ENCODE peak calls at places on chromosomes 1 and 21, in seven cellular contexts. One of them, this sample, is unnamed.

GRCh38 chr1:6587261-6588005 is 7.6 kb downstream of the ZBTB48 start:
- DNase-seq in ascending aorta: no peak
- DNase-seq in cardiac muscle cell: no peak
- DNase-seq in heart left ventricle: peak
- DNase-seq in neuronal stem cell: no peak
- DNase-seq in body of pancreas: peak
- DNase-seq in aorta: peak
- DNase-seq in this sample: no peak

GRCh38 chr21:30340714-30341573 is 3.5 kb upstream of the KRTAP27-1 start:
- DNase-seq in heart left ventricle: no peak
- DNase-seq in aorta: no peak
- DNase-seq in cardiac muscle cell: peak
- DNase-seq in neuronal stem cell: peak
- DNase-seq in ascending aorta: no peak
- DNase-seq in body of pancreas: peak
- DNase-seq in this sample: peak

GRCh38 chr1:246210751-246211150 is 296.3 kb downstream of the SMYD3 start:
- DNase-seq in ascending aorta: no peak
- DNase-seq in aorta: no peak
- DNase-seq in neuronal stem cell: no peak
- DNase-seq in cardiac muscle cell: no peak
- DNase-seq in heart left ventricle: no peak
- DNase-seq in body of pancreas: no peak
- DNase-seq in this sample: peak

GRCh38 chr1:154608522-154609294 is 722 bp upstream of the ADAR start:
- DNase-seq in heart left ventricle: peak
- DNase-seq in cardiac muscle cell: peak
- DNase-seq in neuronal stem cell: peak
- DNase-seq in body of pancreas: peak
- DNase-seq in aorta: peak
- DNase-seq in ascending aorta: peak
- DNase-seq in this sample: peak

GRCh38 chr1:203968728-203969127 is 104.2 kb upstream of the SOX13 start:
- DNase-seq in aorta: no peak
- DNase-seq in neuronal stem cell: no peak
- DNase-seq in heart left ventricle: peak
- DNase-seq in body of pancreas: no peak
- DNase-seq in cardiac muscle cell: peak
- DNase-seq in ascending aorta: no peak
- DNase-seq in this sample: no peak

GRCh38 chr1:47901001-47901575 is 96.1 kb downstream of the TRABD2B start:
- DNase-seq in neuronal stem cell: no peak
- DNase-seq in ascending aorta: no peak
- DNase-seq in heart left ventricle: no peak
- DNase-seq in body of pancreas: no peak
- DNase-seq in aorta: no peak
- DNase-seq in cardiac muscle cell: no peak
- DNase-seq in this sample: no peak

GRCh38 chr1:66464802-66465201 is 69.2 kb upstream of the SGIP1 start:
- DNase-seq in aorta: peak
- DNase-seq in ascending aorta: no peak
- DNase-seq in cardiac muscle cell: peak
- DNase-seq in neuronal stem cell: no peak
- DNase-seq in body of pancreas: no peak
- DNase-seq in heart left ventricle: no peak
- DNase-seq in this sample: no peak

GRCh38 chr1:30840904-30841598 is 67.5 kb downstream of the SDC3 start:
- DNase-seq in heart left ventricle: peak
- DNase-seq in ascending aorta: peak
- DNase-seq in cardiac muscle cell: peak
- DNase-seq in neuronal stem cell: peak
- DNase-seq in body of pancreas: peak
- DNase-seq in aorta: peak
- DNase-seq in this sample: peak

GRCh38 chr1:66867501-66867900 is 57.2 kb downstream of the DNAI4 start:
- DNase-seq in aorta: no peak
- DNase-seq in heart left ventricle: no peak
- DNase-seq in ascending aorta: no peak
- DNase-seq in cardiac muscle cell: no peak
- DNase-seq in neuronal stem cell: no peak
- DNase-seq in body of pancreas: no peak
- DNase-seq in this sample: no peak

GRCh38 chr1:176501596-176501995 is 38.6 kb downstream of the PAPPA2 start:
- DNase-seq in neuronal stem cell: no peak
- DNase-seq in aorta: no peak
- DNase-seq in ascending aorta: no peak
- DNase-seq in heart left ventricle: no peak
- DNase-seq in body of pancreas: no peak
- DNase-seq in cardiac muscle cell: no peak
- DNase-seq in this sample: no peak

GRCh38 chr21:32578107-32578691 is 7.1 kb downstream of the TCP10L start:
- DNase-seq in ascending aorta: no peak
- DNase-seq in cardiac muscle cell: peak
- DNase-seq in neuronal stem cell: no peak
- DNase-seq in body of pancreas: no peak
- DNase-seq in aorta: no peak
- DNase-seq in heart left ventricle: no peak
- DNase-seq in this sample: peak

GRCh38 chr1:171081220-171081993 is 9.3 kb upstream of the FMO3 start:
- DNase-seq in ascending aorta: no peak
- DNase-seq in heart left ventricle: no peak
- DNase-seq in aorta: no peak
- DNase-seq in neuronal stem cell: no peak
- DNase-seq in body of pancreas: no peak
- DNase-seq in cardiac muscle cell: peak
- DNase-seq in this sample: peak

GRCh38 chr1:97159342-97159741 is 437.8 kb downstream of the PTBP2 start:
- DNase-seq in neuronal stem cell: no peak
- DNase-seq in ascending aorta: no peak
- DNase-seq in heart left ventricle: no peak
- DNase-seq in cardiac muscle cell: no peak
- DNase-seq in body of pancreas: no peak
- DNase-seq in aorta: no peak
- DNase-seq in this sample: no peak

GRCh38 chr1:162171078-162171477 is 101.6 kb downstream of the NOS1AP start:
- DNase-seq in body of pancreas: no peak
- DNase-seq in heart left ventricle: no peak
- DNase-seq in aorta: no peak
- DNase-seq in ascending aorta: no peak
- DNase-seq in cardiac muscle cell: no peak
- DNase-seq in neuronal stem cell: no peak
- DNase-seq in this sample: no peak

GRCh38 chr1:85343612-85344255 is 67.3 kb upstream of the BCL10 start:
- DNase-seq in body of pancreas: no peak
- DNase-seq in cardiac muscle cell: peak
- DNase-seq in neuronal stem cell: no peak
- DNase-seq in heart left ventricle: no peak
- DNase-seq in ascending aorta: no peak
- DNase-seq in aorta: no peak
- DNase-seq in this sample: no peak

GRCh38 chr1:85343213-85343611 is 66.8 kb upstream of the BCL10 start:
- DNase-seq in cardiac muscle cell: peak
- DNase-seq in ascending aorta: no peak
- DNase-seq in body of pancreas: peak
- DNase-seq in heart left ventricle: no peak
- DNase-seq in aorta: no peak
- DNase-seq in neuronal stem cell: no peak
- DNase-seq in this sample: no peak

GRCh38 chr1:85344256-85344694 is 67.8 kb upstream of the BCL10 start:
- DNase-seq in body of pancreas: peak
- DNase-seq in ascending aorta: no peak
- DNase-seq in heart left ventricle: no peak
- DNase-seq in neuronal stem cell: no peak
- DNase-seq in cardiac muscle cell: peak
- DNase-seq in aorta: no peak
- DNase-seq in this sample: peak

GRCh38 chr1:85340427-85340826 is 64.0 kb upstream of the BCL10 start:
- DNase-seq in heart left ventricle: no peak
- DNase-seq in aorta: no peak
- DNase-seq in body of pancreas: no peak
- DNase-seq in cardiac muscle cell: no peak
- DNase-seq in ascending aorta: no peak
- DNase-seq in neuronal stem cell: no peak
- DNase-seq in this sample: no peak

GRCh38 chr1:85342177-85342576 is 65.7 kb upstream of the BCL10 start:
- DNase-seq in cardiac muscle cell: peak
- DNase-seq in body of pancreas: no peak
- DNase-seq in neuronal stem cell: no peak
- DNase-seq in ascending aorta: no peak
- DNase-seq in aorta: no peak
- DNase-seq in heart left ventricle: no peak
- DNase-seq in this sample: no peak
- H3K27ac ChIP-seq in cardiac muscle cell: no peak
- H3K27ac ChIP-seq in body of pancreas: no peak
- H3K27ac ChIP-seq in neuronal stem cell: no peak
- H3K27ac ChIP-seq in ascending aorta: peak
- H3K27ac ChIP-seq in aorta: peak
- H3K27ac ChIP-seq in heart left ventricle: no peak
- H3K27ac ChIP-seq in this sample: no peak

GRCh38 chr1:1069061-1069710 is 4.9 kb downstream of the RNF223 start:
- DNase-seq in ascending aorta: no peak
- DNase-seq in heart left ventricle: peak
- DNase-seq in cardiac muscle cell: peak
- DNase-seq in aorta: peak
- DNase-seq in neuronal stem cell: peak
- DNase-seq in body of pancreas: peak
- DNase-seq in this sample: peak
- H3K27ac ChIP-seq in ascending aorta: no peak
- H3K27ac ChIP-seq in heart left ventricle: no peak
- H3K27ac ChIP-seq in cardiac muscle cell: no peak
- H3K27ac ChIP-seq in aorta: no peak
- H3K27ac ChIP-seq in neuronal stem cell: peak
- H3K27ac ChIP-seq in body of pancreas: peak
- H3K27ac ChIP-seq in this sample: no peak

GRCh38 chr1:93350322-93350721 is 4.6 kb downstream of the DR1 start:
- DNase-seq in body of pancreas: no peak
- DNase-seq in cardiac muscle cell: no peak
- DNase-seq in aorta: no peak
- DNase-seq in heart left ventricle: no peak
- DNase-seq in neuronal stem cell: no peak
- DNase-seq in ascending aorta: no peak
- DNase-seq in this sample: no peak

GRCh38 chr1:93348104-93348780 is 2.5 kb downstream of the DR1 start:
- DNase-seq in heart left ventricle: no peak
- DNase-seq in neuronal stem cell: no peak
- DNase-seq in ascending aorta: no peak
- DNase-seq in cardiac muscle cell: no peak
- DNase-seq in body of pancreas: no peak
- DNase-seq in aorta: no peak
- DNase-seq in this sample: no peak

GRCh38 chr1:93347319-93347899 is 1.7 kb downstream of the DR1 start:
- DNase-seq in body of pancreas: no peak
- DNase-seq in cardiac muscle cell: no peak
- DNase-seq in ascending aorta: no peak
- DNase-seq in heart left ventricle: no peak
- DNase-seq in aorta: no peak
- DNase-seq in neuronal stem cell: no peak
- DNase-seq in this sample: no peak

GRCh38 chr1:93350875-93351274 is 5.2 kb downstream of the DR1 start:
- DNase-seq in neuronal stem cell: no peak
- DNase-seq in cardiac muscle cell: no peak
- DNase-seq in ascending aorta: no peak
- DNase-seq in heart left ventricle: no peak
- DNase-seq in aorta: no peak
- DNase-seq in body of pancreas: no peak
- DNase-seq in this sample: no peak

GRCh38 chr1:93349231-93350135 is 3.8 kb downstream of the DR1 start:
- DNase-seq in heart left ventricle: no peak
- DNase-seq in cardiac muscle cell: peak
- DNase-seq in ascending aorta: no peak
- DNase-seq in body of pancreas: no peak
- DNase-seq in neuronal stem cell: no peak
- DNase-seq in aorta: no peak
- DNase-seq in this sample: no peak
- H3K27ac ChIP-seq in heart left ventricle: no peak
- H3K27ac ChIP-seq in cardiac muscle cell: no peak
- H3K27ac ChIP-seq in ascending aorta: peak
- H3K27ac ChIP-seq in body of pancreas: no peak
- H3K27ac ChIP-seq in neuronal stem cell: no peak
- H3K27ac ChIP-seq in aorta: no peak
- H3K27ac ChIP-seq in this sample: no peak

GRCh38 chr1:64952055-64952699 is 14.2 kb downstream of the JAK1 start:
- DNase-seq in cardiac muscle cell: no peak
- DNase-seq in aorta: no peak
- DNase-seq in neuronal stem cell: no peak
- DNase-seq in body of pancreas: no peak
- DNase-seq in heart left ventricle: no peak
- DNase-seq in ascending aorta: no peak
- DNase-seq in this sample: no peak
- H3K27ac ChIP-seq in cardiac muscle cell: no peak
- H3K27ac ChIP-seq in aorta: no peak
- H3K27ac ChIP-seq in neuronal stem cell: no peak
- H3K27ac ChIP-seq in body of pancreas: peak
- H3K27ac ChIP-seq in heart left ventricle: no peak
- H3K27ac ChIP-seq in ascending aorta: no peak
- H3K27ac ChIP-seq in this sample: no peak

DNA sequence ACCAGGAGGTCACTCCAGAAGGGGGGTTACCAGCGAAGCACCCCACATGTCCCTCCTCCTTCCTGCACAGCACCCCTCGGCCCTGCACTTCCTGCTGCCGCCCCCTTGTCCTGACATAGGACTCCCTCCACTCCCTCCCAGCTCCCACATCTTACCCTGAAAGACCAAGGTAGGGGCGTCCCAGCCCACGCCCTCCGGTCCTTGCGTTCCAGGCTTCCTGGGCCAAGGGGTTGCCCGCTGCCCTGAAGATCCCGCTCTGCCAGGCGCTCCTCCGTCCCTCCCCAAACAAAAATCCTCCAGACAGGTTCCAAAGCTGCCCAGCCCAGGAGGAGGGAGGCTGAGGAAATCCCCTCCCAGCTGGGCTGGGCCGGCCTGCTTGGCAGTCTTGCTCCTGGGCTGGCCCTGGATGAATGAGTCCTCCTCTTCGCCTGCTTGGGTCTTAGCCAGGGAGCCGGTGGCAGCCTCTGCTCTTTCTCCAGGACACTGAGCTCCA is at the start of gene RHBDL2:
- DNase-seq in ascending aorta: peak
- DNase-seq in heart left ventricle: peak
- DNase-seq in cardiac muscle cell: peak
- DNase-seq in neuronal stem cell: no peak
- DNase-seq in body of pancreas: peak
- DNase-seq in aorta: peak
- DNase-seq in this sample: peak
- H3K27ac ChIP-seq in ascending aorta: no peak
- H3K27ac ChIP-seq in heart left ventricle: no peak
- H3K27ac ChIP-seq in cardiac muscle cell: no peak
- H3K27ac ChIP-seq in neuronal stem cell: no peak
- H3K27ac ChIP-seq in body of pancreas: no peak
- H3K27ac ChIP-seq in aorta: no peak
- H3K27ac ChIP-seq in this sample: no peak

GRCh38 chr21:38787461-38788274 is 18.1 kb upstream of the ETS2 start:
- DNase-seq in heart left ventricle: no peak
- DNase-seq in aorta: no peak
- DNase-seq in neuronal stem cell: no peak
- DNase-seq in ascending aorta: peak
- DNase-seq in cardiac muscle cell: no peak
- DNase-seq in body of pancreas: peak
- DNase-seq in this sample: no peak
- H3K27ac ChIP-seq in heart left ventricle: no peak
- H3K27ac ChIP-seq in aorta: no peak
- H3K27ac ChIP-seq in neuronal stem cell: no peak
- H3K27ac ChIP-seq in ascending aorta: no peak
- H3K27ac ChIP-seq in cardiac muscle cell: no peak
- H3K27ac ChIP-seq in body of pancreas: peak
- H3K27ac ChIP-seq in this sample: no peak